ENCODE peak calls at places on chromosomes 2 and 18, in ten cellular contexts. One of them, this sample, is unnamed.

GRCh38 chr2:63192889-63193778 is 142.5 kb downstream of the OTX1 start:
- DNase-seq in spleen: no peak
- DNase-seq in cardiac fibroblast: no peak
- DNase-seq in keratinocyte: no peak
- DNase-seq in fibroblast of villous mesenchyme: peak
- DNase-seq in GM12865: no peak
- DNase-seq in suprapubic skin: no peak
- DNase-seq in tibial nerve: no peak
- DNase-seq in mammary epithelial cell: no peak
- DNase-seq in WTC11: no peak
- DNase-seq in this sample: no peak

GRCh38 chr2:109601693-109602250 is 12.0 kb downstream of the SEPTIN10 start:
- DNase-seq in spleen: no peak
- DNase-seq in cardiac fibroblast: peak
- DNase-seq in keratinocyte: no peak
- DNase-seq in fibroblast of villous mesenchyme: no peak
- DNase-seq in GM12865: no peak
- DNase-seq in suprapubic skin: no peak
- DNase-seq in tibial nerve: no peak
- DNase-seq in mammary epithelial cell: no peak
- DNase-seq in WTC11: no peak
- DNase-seq in this sample: no peak

GRCh38 chr2:75787532-75788132 is 76.9 kb upstream of the GCFC2 start:
- DNase-seq in spleen: no peak
- DNase-seq in cardiac fibroblast: peak
- DNase-seq in keratinocyte: no peak
- DNase-seq in fibroblast of villous mesenchyme: peak
- DNase-seq in GM12865: peak
- DNase-seq in suprapubic skin: no peak
- DNase-seq in tibial nerve: no peak
- DNase-seq in mammary epithelial cell: peak
- DNase-seq in WTC11: no peak
- DNase-seq in this sample: peak

GRCh38 chr2:122001441-122001874 is 246.0 kb downstream of the TSN start:
- DNase-seq in spleen: no peak
- DNase-seq in cardiac fibroblast: no peak
- DNase-seq in keratinocyte: no peak
- DNase-seq in fibroblast of villous mesenchyme: no peak
- DNase-seq in GM12865: no peak
- DNase-seq in suprapubic skin: no peak
- DNase-seq in tibial nerve: no peak
- DNase-seq in mammary epithelial cell: no peak
- DNase-seq in WTC11: no peak
- DNase-seq in this sample: no peak

GRCh38 chr18:67483237-67483636 is 33.3 kb downstream of the DSEL start:
- DNase-seq in spleen: no peak
- DNase-seq in cardiac fibroblast: no peak
- DNase-seq in keratinocyte: no peak
- DNase-seq in fibroblast of villous mesenchyme: no peak
- DNase-seq in GM12865: no peak
- DNase-seq in suprapubic skin: no peak
- DNase-seq in tibial nerve: no peak
- DNase-seq in mammary epithelial cell: no peak
- DNase-seq in WTC11: no peak
- DNase-seq in this sample: no peak

GRCh38 chr2:231940795-231941194 is 14.6 kb upstream of the NPPC start:
- DNase-seq in spleen: no peak
- DNase-seq in cardiac fibroblast: no peak
- DNase-seq in keratinocyte: no peak
- DNase-seq in fibroblast of villous mesenchyme: no peak
- DNase-seq in GM12865: no peak
- DNase-seq in suprapubic skin: no peak
- DNase-seq in tibial nerve: no peak
- DNase-seq in mammary epithelial cell: no peak
- DNase-seq in WTC11: no peak
- DNase-seq in this sample: no peak

GRCh38 chr18:42414756-42415454 is 459.9 kb downstream of the PIK3C3 start:
- DNase-seq in spleen: no peak
- DNase-seq in cardiac fibroblast: peak
- DNase-seq in keratinocyte: no peak
- DNase-seq in fibroblast of villous mesenchyme: peak
- DNase-seq in GM12865: no peak
- DNase-seq in suprapubic skin: no peak
- DNase-seq in tibial nerve: peak
- DNase-seq in mammary epithelial cell: peak
- DNase-seq in WTC11: no peak
- DNase-seq in this sample: peak

GRCh38 chr18:54938506-54938905 is 20.8 kb downstream of the CCDC68 start:
- DNase-seq in spleen: no peak
- DNase-seq in cardiac fibroblast: no peak
- DNase-seq in keratinocyte: no peak
- DNase-seq in fibroblast of villous mesenchyme: no peak
- DNase-seq in GM12865: no peak
- DNase-seq in suprapubic skin: no peak
- DNase-seq in tibial nerve: no peak
- DNase-seq in mammary epithelial cell: no peak
- DNase-seq in WTC11: no peak
- DNase-seq in this sample: no peak

GRCh38 chr18:31041346-31042067 is 1.0 kb downstream of the DSC3 start:
- DNase-seq in spleen: peak
- DNase-seq in cardiac fibroblast: peak
- DNase-seq in keratinocyte: no peak
- DNase-seq in fibroblast of villous mesenchyme: no peak
- DNase-seq in GM12865: no peak
- DNase-seq in suprapubic skin: no peak
- DNase-seq in tibial nerve: no peak
- DNase-seq in mammary epithelial cell: peak
- DNase-seq in WTC11: peak
- DNase-seq in this sample: peak
- TF ChIP-seq CTCF in spleen: no peak
- TF ChIP-seq CTCF in cardiac fibroblast: no peak
- TF ChIP-seq CTCF in keratinocyte: no peak
- TF ChIP-seq CTCF in fibroblast of villous mesenchyme: no peak
- TF ChIP-seq CTCF in GM12865: no peak
- TF ChIP-seq CTCF in suprapubic skin: no peak
- TF ChIP-seq CTCF in tibial nerve: no peak
- TF ChIP-seq CTCF in mammary epithelial cell: no peak
- TF ChIP-seq CTCF in WTC11: no peak
- TF ChIP-seq CTCF in this sample: no peak

GRCh38 chr18:58586886-58587285 is 42.0 kb downstream of the ALPK2 start:
- DNase-seq in spleen: no peak
- DNase-seq in cardiac fibroblast: no peak
- DNase-seq in keratinocyte: no peak
- DNase-seq in fibroblast of villous mesenchyme: no peak
- DNase-seq in GM12865: no peak
- DNase-seq in suprapubic skin: no peak
- DNase-seq in tibial nerve: no peak
- DNase-seq in mammary epithelial cell: no peak
- DNase-seq in WTC11: no peak
- DNase-seq in this sample: no peak

GRCh38 chr18:58581265-58581664 is 47.6 kb downstream of the ALPK2 start:
- DNase-seq in spleen: no peak
- DNase-seq in cardiac fibroblast: peak
- DNase-seq in keratinocyte: peak
- DNase-seq in fibroblast of villous mesenchyme: peak
- DNase-seq in GM12865: no peak
- DNase-seq in suprapubic skin: no peak
- DNase-seq in tibial nerve: no peak
- DNase-seq in mammary epithelial cell: peak
- DNase-seq in WTC11: peak
- DNase-seq in this sample: peak

GRCh38 chr18:58586269-58586668 is 42.6 kb downstream of the ALPK2 start:
- DNase-seq in spleen: no peak
- DNase-seq in cardiac fibroblast: no peak
- DNase-seq in keratinocyte: no peak
- DNase-seq in fibroblast of villous mesenchyme: no peak
- DNase-seq in GM12865: no peak
- DNase-seq in suprapubic skin: no peak
- DNase-seq in tibial nerve: no peak
- DNase-seq in mammary epithelial cell: no peak
- DNase-seq in WTC11: no peak
- DNase-seq in this sample: no peak

GRCh38 chr18:58583569-58583968 is 45.3 kb downstream of the ALPK2 start:
- DNase-seq in spleen: no peak
- DNase-seq in cardiac fibroblast: no peak
- DNase-seq in keratinocyte: no peak
- DNase-seq in fibroblast of villous mesenchyme: no peak
- DNase-seq in GM12865: no peak
- DNase-seq in suprapubic skin: no peak
- DNase-seq in tibial nerve: no peak
- DNase-seq in mammary epithelial cell: no peak
- DNase-seq in WTC11: no peak
- DNase-seq in this sample: no peak

GRCh38 chr18:58584219-58585127 is 44.4 kb downstream of the ALPK2 start:
- DNase-seq in spleen: no peak
- DNase-seq in cardiac fibroblast: peak
- DNase-seq in keratinocyte: no peak
- DNase-seq in fibroblast of villous mesenchyme: peak
- DNase-seq in GM12865: no peak
- DNase-seq in suprapubic skin: no peak
- DNase-seq in tibial nerve: no peak
- DNase-seq in mammary epithelial cell: peak
- DNase-seq in WTC11: no peak
- DNase-seq in this sample: peak
- TF ChIP-seq CTCF in spleen: no peak
- TF ChIP-seq CTCF in cardiac fibroblast: no peak
- TF ChIP-seq CTCF in keratinocyte: peak
- TF ChIP-seq CTCF in fibroblast of villous mesenchyme: no peak
- TF ChIP-seq CTCF in GM12865: no peak
- TF ChIP-seq CTCF in suprapubic skin: no peak
- TF ChIP-seq CTCF in tibial nerve: no peak
- TF ChIP-seq CTCF in mammary epithelial cell: no peak
- TF ChIP-seq CTCF in WTC11: no peak
- TF ChIP-seq CTCF in this sample: no peak

GRCh38 chr2:108165750-108166149 is 74.0 kb upstream of the SULT1C3 start:
- DNase-seq in spleen: no peak
- DNase-seq in cardiac fibroblast: no peak
- DNase-seq in keratinocyte: no peak
- DNase-seq in fibroblast of villous mesenchyme: no peak
- DNase-seq in GM12865: no peak
- DNase-seq in suprapubic skin: no peak
- DNase-seq in tibial nerve: no peak
- DNase-seq in mammary epithelial cell: no peak
- DNase-seq in WTC11: no peak
- DNase-seq in this sample: no peak

GRCh38 chr2:108171652-108172051 is 68.1 kb upstream of the SULT1C3 start:
- DNase-seq in spleen: no peak
- DNase-seq in cardiac fibroblast: no peak
- DNase-seq in keratinocyte: no peak
- DNase-seq in fibroblast of villous mesenchyme: no peak
- DNase-seq in GM12865: no peak
- DNase-seq in suprapubic skin: no peak
- DNase-seq in tibial nerve: no peak
- DNase-seq in mammary epithelial cell: peak
- DNase-seq in WTC11: no peak
- DNase-seq in this sample: no peak

DNA sequence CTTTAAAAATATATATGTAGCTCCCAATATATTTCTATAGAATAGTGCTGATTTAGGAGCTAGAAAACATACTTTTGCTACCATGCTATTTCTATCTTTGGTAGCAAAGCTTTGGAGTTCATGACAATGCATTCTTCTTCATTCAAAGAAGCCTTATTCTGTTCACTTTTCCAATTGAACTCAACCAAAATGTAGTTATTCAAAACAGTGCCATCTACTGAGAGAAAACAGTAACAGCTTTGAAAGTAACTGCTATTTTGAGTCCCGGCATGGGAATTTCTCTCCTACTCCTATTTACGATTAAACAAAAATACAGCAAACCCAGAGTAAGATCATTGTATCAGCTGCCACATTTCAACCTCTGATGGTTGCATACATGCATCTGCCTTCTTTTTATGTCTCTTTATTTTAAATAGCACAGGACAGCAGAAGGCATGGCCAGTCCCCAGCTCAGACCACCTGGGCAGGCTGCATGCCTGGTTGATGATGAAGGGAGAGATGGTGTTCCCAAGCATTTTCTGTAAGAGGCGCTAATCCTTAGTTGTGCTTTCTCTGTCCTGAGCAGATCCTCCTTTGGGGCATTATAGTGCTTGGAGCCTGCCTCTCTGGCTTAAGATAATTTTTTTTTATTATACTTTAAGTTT is 69.7 kb upstream of the SULT1C3 start:
- DNase-seq in spleen: no peak
- DNase-seq in cardiac fibroblast: peak
- DNase-seq in keratinocyte: no peak
- DNase-seq in fibroblast of villous mesenchyme: peak
- DNase-seq in GM12865: peak
- DNase-seq in suprapubic skin: no peak
- DNase-seq in tibial nerve: no peak
- DNase-seq in mammary epithelial cell: peak
- DNase-seq in WTC11: no peak
- DNase-seq in this sample: peak
- TF ChIP-seq CTCF in spleen: no peak
- TF ChIP-seq CTCF in cardiac fibroblast: peak
- TF ChIP-seq CTCF in keratinocyte: no peak
- TF ChIP-seq CTCF in fibroblast of villous mesenchyme: peak
- TF ChIP-seq CTCF in GM12865: peak
- TF ChIP-seq CTCF in suprapubic skin: no peak
- TF ChIP-seq CTCF in tibial nerve: peak
- TF ChIP-seq CTCF in mammary epithelial cell: peak
- TF ChIP-seq CTCF in WTC11: peak
- TF ChIP-seq CTCF in this sample: peak

GRCh38 chr2:20373241-20373640 is 22.6 kb upstream of the PUM2 start:
- DNase-seq in spleen: no peak
- DNase-seq in cardiac fibroblast: no peak
- DNase-seq in keratinocyte: no peak
- DNase-seq in fibroblast of villous mesenchyme: no peak
- DNase-seq in GM12865: no peak
- DNase-seq in suprapubic skin: no peak
- DNase-seq in tibial nerve: no peak
- DNase-seq in mammary epithelial cell: no peak
- DNase-seq in WTC11: no peak
- DNase-seq in this sample: no peak

GRCh38 chr2:20370191-20370590 is 19.5 kb upstream of the PUM2 start:
- DNase-seq in spleen: no peak
- DNase-seq in cardiac fibroblast: no peak
- DNase-seq in keratinocyte: peak
- DNase-seq in fibroblast of villous mesenchyme: peak
- DNase-seq in GM12865: no peak
- DNase-seq in suprapubic skin: no peak
- DNase-seq in tibial nerve: no peak
- DNase-seq in mammary epithelial cell: peak
- DNase-seq in WTC11: no peak
- DNase-seq in this sample: no peak

GRCh38 chr2:20368706-20369105 is 18.1 kb upstream of the PUM2 start:
- DNase-seq in spleen: no peak
- DNase-seq in cardiac fibroblast: no peak
- DNase-seq in keratinocyte: no peak
- DNase-seq in fibroblast of villous mesenchyme: no peak
- DNase-seq in GM12865: no peak
- DNase-seq in suprapubic skin: no peak
- DNase-seq in tibial nerve: no peak
- DNase-seq in mammary epithelial cell: peak
- DNase-seq in WTC11: no peak
- DNase-seq in this sample: no peak

GRCh38 chr2:20369366-20369765 is 18.7 kb upstream of the PUM2 start:
- DNase-seq in spleen: no peak
- DNase-seq in cardiac fibroblast: no peak
- DNase-seq in keratinocyte: no peak
- DNase-seq in fibroblast of villous mesenchyme: no peak
- DNase-seq in GM12865: no peak
- DNase-seq in suprapubic skin: no peak
- DNase-seq in tibial nerve: no peak
- DNase-seq in mammary epithelial cell: no peak
- DNase-seq in WTC11: no peak
- DNase-seq in this sample: peak

DNA sequence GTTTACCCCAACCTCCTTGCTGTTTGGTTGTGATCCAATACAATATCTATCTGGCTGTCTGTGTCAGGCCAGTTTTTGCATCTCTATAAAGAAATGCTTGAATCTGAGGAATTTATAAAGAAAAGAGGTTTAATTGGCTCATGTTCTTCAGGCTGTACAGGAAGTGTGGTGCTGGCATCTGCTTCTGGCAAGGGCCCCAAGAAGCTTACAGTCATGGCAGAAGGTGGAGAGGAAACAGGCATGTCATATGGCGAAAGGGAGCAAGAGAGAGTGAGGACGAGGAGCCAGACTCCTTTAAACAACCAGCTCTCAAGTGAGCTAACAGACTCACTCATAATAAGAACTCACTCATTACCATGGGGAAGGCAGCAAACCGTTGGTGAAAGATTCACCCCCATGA is 21.0 kb upstream of the PUM2 start:
- DNase-seq in spleen: no peak
- DNase-seq in cardiac fibroblast: no peak
- DNase-seq in keratinocyte: no peak
- DNase-seq in fibroblast of villous mesenchyme: peak
- DNase-seq in GM12865: peak
- DNase-seq in suprapubic skin: no peak
- DNase-seq in tibial nerve: no peak
- DNase-seq in mammary epithelial cell: no peak
- DNase-seq in WTC11: no peak
- DNase-seq in this sample: no peak
- TF ChIP-seq CTCF in spleen: no peak
- TF ChIP-seq CTCF in cardiac fibroblast: no peak
- TF ChIP-seq CTCF in keratinocyte: no peak
- TF ChIP-seq CTCF in fibroblast of villous mesenchyme: no peak
- TF ChIP-seq CTCF in GM12865: no peak
- TF ChIP-seq CTCF in suprapubic skin: no peak
- TF ChIP-seq CTCF in tibial nerve: no peak
- TF ChIP-seq CTCF in mammary epithelial cell: no peak
- TF ChIP-seq CTCF in WTC11: no peak
- TF ChIP-seq CTCF in this sample: no peak

This sample was measured in cardiac muscle cell.